ENCODE peak calls at places on chromosomes 16 and 17, in five cellular contexts. One of them, this sample, is unnamed.

GRCh38 chr16:29915590-29916247 is 10.3 kb downstream of the KCTD13 start:
- DNase-seq in lower leg skin: no peak
- DNase-seq in dorsolateral prefrontal cortex: no peak
- DNase-seq in body of pancreas: no peak
- DNase-seq in IMR-90: peak
- DNase-seq in this sample: no peak

GRCh38 chr17:8785547-8786412 is 13.4 kb downstream of the MFSD6L start:
- DNase-seq in lower leg skin: peak
- DNase-seq in dorsolateral prefrontal cortex: peak
- DNase-seq in body of pancreas: peak
- DNase-seq in IMR-90: peak
- DNase-seq in this sample: peak

GRCh38 chr16:19375561-19376158 is 42.0 kb upstream of the TMC5 start:
- DNase-seq in lower leg skin: no peak
- DNase-seq in dorsolateral prefrontal cortex: peak
- DNase-seq in body of pancreas: peak
- DNase-seq in IMR-90: peak
- DNase-seq in this sample: peak

GRCh38 chr16:66847533-66848057 is 3.4 kb downstream of the CA7 start:
- DNase-seq in lower leg skin: peak
- DNase-seq in dorsolateral prefrontal cortex: no peak
- DNase-seq in body of pancreas: no peak
- DNase-seq in IMR-90: no peak
- DNase-seq in this sample: no peak

GRCh38 chr16:11610121-11610505 is 23.4 kb upstream of the LITAF start:
- DNase-seq in lower leg skin: no peak
- DNase-seq in dorsolateral prefrontal cortex: no peak
- DNase-seq in body of pancreas: no peak
- DNase-seq in IMR-90: no peak
- DNase-seq in this sample: no peak

GRCh38 chr16:88659160-88659559 is 3.7 kb downstream of the MVD start:
- DNase-seq in lower leg skin: no peak
- DNase-seq in dorsolateral prefrontal cortex: no peak
- DNase-seq in body of pancreas: no peak
- DNase-seq in IMR-90: no peak
- DNase-seq in this sample: no peak

GRCh38 chr16:80594756-80595155 is 54.0 kb downstream of the DYNLRB2 start:
- DNase-seq in lower leg skin: peak
- DNase-seq in dorsolateral prefrontal cortex: no peak
- DNase-seq in body of pancreas: no peak
- DNase-seq in IMR-90: peak
- DNase-seq in this sample: peak

GRCh38 chr17:81008140-81008539 is 16.5 kb downstream of the CHMP6 start:
- DNase-seq in lower leg skin: no peak
- DNase-seq in dorsolateral prefrontal cortex: no peak
- DNase-seq in body of pancreas: no peak
- DNase-seq in IMR-90: no peak
- DNase-seq in this sample: no peak

GRCh38 chr16:20166531-20167235 is 93.0 kb upstream of the GPR139 start:
- DNase-seq in lower leg skin: no peak
- DNase-seq in dorsolateral prefrontal cortex: no peak
- DNase-seq in body of pancreas: no peak
- DNase-seq in IMR-90: no peak
- DNase-seq in this sample: no peak

GRCh38 chr17:2025220-2025621 is at the start of gene RTN4RL1:
- DNase-seq in lower leg skin: peak
- DNase-seq in dorsolateral prefrontal cortex: peak
- DNase-seq in body of pancreas: peak
- DNase-seq in IMR-90: no peak
- DNase-seq in this sample: peak

GRCh38 chr17:17661834-17662233 is 19.4 kb upstream of the RAI1 start:
- DNase-seq in lower leg skin: no peak
- DNase-seq in dorsolateral prefrontal cortex: no peak
- DNase-seq in body of pancreas: no peak
- DNase-seq in IMR-90: no peak
- DNase-seq in this sample: no peak

GRCh38 chr16:79621027-79621426 is 20.5 kb upstream of the MAF start:
- DNase-seq in lower leg skin: no peak
- DNase-seq in dorsolateral prefrontal cortex: no peak
- DNase-seq in body of pancreas: no peak
- DNase-seq in IMR-90: no peak
- DNase-seq in this sample: no peak

GRCh38 chr16:82044585-82044911 is 9.5 kb downstream of the HSD17B2 start:
- DNase-seq in lower leg skin: no peak
- DNase-seq in dorsolateral prefrontal cortex: no peak
- DNase-seq in body of pancreas: no peak
- DNase-seq in IMR-90: no peak
- DNase-seq in this sample: no peak

GRCh38 chr17:83100853-83101391 is 21.5 kb downstream of the METRNL start:
- DNase-seq in lower leg skin: peak
- DNase-seq in dorsolateral prefrontal cortex: no peak
- DNase-seq in body of pancreas: no peak
- DNase-seq in IMR-90: no peak
- DNase-seq in this sample: no peak

GRCh38 chr16:69482410-69482951 is 58.1 kb downstream of the CYB5B start:
- DNase-seq in lower leg skin: peak
- DNase-seq in dorsolateral prefrontal cortex: peak
- DNase-seq in body of pancreas: peak
- DNase-seq in IMR-90: peak
- DNase-seq in this sample: peak

GRCh38 chr16:72107371-72107770 is 13.7 kb downstream of the DHX38 start:
- DNase-seq in lower leg skin: peak
- DNase-seq in dorsolateral prefrontal cortex: no peak
- DNase-seq in body of pancreas: no peak
- DNase-seq in IMR-90: no peak
- DNase-seq in this sample: no peak

GRCh38 chr16:30395155-30395991 is at the start of gene ZNF48:
- DNase-seq in lower leg skin: peak
- DNase-seq in dorsolateral prefrontal cortex: peak
- DNase-seq in body of pancreas: peak
- DNase-seq in IMR-90: peak
- DNase-seq in this sample: peak

GRCh38 chr17:17228521-17229279 is 8.3 kb downstream of the FLCN start:
- DNase-seq in lower leg skin: no peak
- DNase-seq in dorsolateral prefrontal cortex: no peak
- DNase-seq in body of pancreas: no peak
- DNase-seq in IMR-90: no peak
- DNase-seq in this sample: no peak

GRCh38 chr16:31301708-31302400 is 42.1 kb downstream of the ITGAM start:
- DNase-seq in lower leg skin: no peak
- DNase-seq in dorsolateral prefrontal cortex: no peak
- DNase-seq in body of pancreas: peak
- DNase-seq in IMR-90: no peak
- DNase-seq in this sample: peak

GRCh38 chr16:68770671-68771070 is 33.6 kb downstream of the CDH1 start:
- DNase-seq in lower leg skin: no peak
- DNase-seq in dorsolateral prefrontal cortex: no peak
- DNase-seq in body of pancreas: no peak
- DNase-seq in IMR-90: no peak
- DNase-seq in this sample: no peak

GRCh38 chr17:1720856-1721386 is 3.6 kb upstream of the WDR81 start:
- DNase-seq in lower leg skin: peak
- DNase-seq in dorsolateral prefrontal cortex: peak
- DNase-seq in body of pancreas: peak
- DNase-seq in IMR-90: peak
- DNase-seq in this sample: peak

GRCh38 chr17:356671-357434 is 4.2 kb upstream of the RPH3AL start:
- DNase-seq in lower leg skin: peak
- DNase-seq in dorsolateral prefrontal cortex: no peak
- DNase-seq in body of pancreas: no peak
- DNase-seq in IMR-90: no peak
- DNase-seq in this sample: no peak

GRCh38 chr17:42270175-42270545 is 6.0 kb downstream of the STAT5B start:
- DNase-seq in lower leg skin: no peak
- DNase-seq in dorsolateral prefrontal cortex: no peak
- DNase-seq in body of pancreas: no peak
- DNase-seq in IMR-90: no peak
- DNase-seq in this sample: no peak

GRCh38 chr17:82823004-82823403 is 16.8 kb downstream of the ZNF750 start:
- DNase-seq in lower leg skin: no peak
- DNase-seq in dorsolateral prefrontal cortex: no peak
- DNase-seq in body of pancreas: no peak
- DNase-seq in IMR-90: no peak
- DNase-seq in this sample: no peak

GRCh38 chr17:49775546-49776260 is 11.8 kb upstream of the FAM117A start:
- DNase-seq in lower leg skin: no peak
- DNase-seq in dorsolateral prefrontal cortex: no peak
- DNase-seq in body of pancreas: peak
- DNase-seq in IMR-90: no peak
- DNase-seq in this sample: peak

GRCh38 chr17:64599187-64599676 is 62.9 kb downstream of the SMURF2 start:
- DNase-seq in lower leg skin: no peak
- DNase-seq in dorsolateral prefrontal cortex: no peak
- DNase-seq in body of pancreas: peak
- DNase-seq in IMR-90: no peak
- DNase-seq in this sample: no peak

GRCh38 chr16:2042171-2042570 is 5.5 kb downstream of the NTHL1 start:
- DNase-seq in lower leg skin: no peak
- DNase-seq in dorsolateral prefrontal cortex: no peak
- DNase-seq in body of pancreas: peak
- DNase-seq in IMR-90: no peak
- DNase-seq in this sample: no peak

GRCh38 chr17:27288183-27288582 is 5.7 kb upstream of the WSB1 start:
- DNase-seq in lower leg skin: no peak
- DNase-seq in dorsolateral prefrontal cortex: no peak
- DNase-seq in body of pancreas: no peak
- DNase-seq in IMR-90: no peak
- DNase-seq in this sample: no peak

GRCh38 chr16:1184156-1184868 is 31.4 kb downstream of the CACNA1H start:
- DNase-seq in lower leg skin: no peak
- DNase-seq in dorsolateral prefrontal cortex: no peak
- DNase-seq in body of pancreas: no peak
- DNase-seq in IMR-90: no peak
- DNase-seq in this sample: no peak

GRCh38 chr16:47143677-47144558 is at the start of gene NETO2:
- DNase-seq in lower leg skin: no peak
- DNase-seq in dorsolateral prefrontal cortex: peak
- DNase-seq in body of pancreas: peak
- DNase-seq in IMR-90: peak
- DNase-seq in this sample: peak

GRCh38 chr17:59154335-59154720 is 658 bp downstream of the SKA2 start:
- DNase-seq in lower leg skin: no peak
- DNase-seq in dorsolateral prefrontal cortex: peak
- DNase-seq in body of pancreas: peak
- DNase-seq in IMR-90: peak
- DNase-seq in this sample: no peak

DNA sequence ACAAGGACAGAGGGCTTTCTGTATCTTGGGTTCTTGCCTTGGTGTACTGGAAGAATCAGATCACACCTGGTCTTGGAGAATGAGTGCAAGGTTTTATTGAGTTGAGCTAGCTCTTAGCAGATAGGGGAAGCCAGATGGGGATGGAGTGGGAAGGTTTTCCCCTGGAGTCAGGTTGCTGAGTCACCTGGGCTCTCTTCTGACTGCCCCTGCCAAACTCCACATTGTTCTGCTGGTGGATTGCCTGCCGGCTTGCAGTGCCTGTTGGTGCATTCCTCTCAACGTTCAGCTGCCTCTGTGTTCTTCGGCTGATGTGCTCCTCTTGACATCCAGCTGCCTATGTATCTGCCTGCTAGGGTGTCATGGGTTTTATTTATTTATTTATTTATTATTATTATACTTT is 1431.1 kb downstream of the CDH8 start:
- DNase-seq in lower leg skin: no peak
- DNase-seq in dorsolateral prefrontal cortex: no peak
- DNase-seq in body of pancreas: no peak
- DNase-seq in IMR-90: no peak
- DNase-seq in this sample: no peak
- TF ChIP-seq CTCF in lower leg skin: no peak
- TF ChIP-seq CTCF in dorsolateral prefrontal cortex: no peak
- TF ChIP-seq CTCF in body of pancreas: no peak
- TF ChIP-seq CTCF in IMR-90: no peak
- TF ChIP-seq CTCF in this sample: no peak

DNA sequence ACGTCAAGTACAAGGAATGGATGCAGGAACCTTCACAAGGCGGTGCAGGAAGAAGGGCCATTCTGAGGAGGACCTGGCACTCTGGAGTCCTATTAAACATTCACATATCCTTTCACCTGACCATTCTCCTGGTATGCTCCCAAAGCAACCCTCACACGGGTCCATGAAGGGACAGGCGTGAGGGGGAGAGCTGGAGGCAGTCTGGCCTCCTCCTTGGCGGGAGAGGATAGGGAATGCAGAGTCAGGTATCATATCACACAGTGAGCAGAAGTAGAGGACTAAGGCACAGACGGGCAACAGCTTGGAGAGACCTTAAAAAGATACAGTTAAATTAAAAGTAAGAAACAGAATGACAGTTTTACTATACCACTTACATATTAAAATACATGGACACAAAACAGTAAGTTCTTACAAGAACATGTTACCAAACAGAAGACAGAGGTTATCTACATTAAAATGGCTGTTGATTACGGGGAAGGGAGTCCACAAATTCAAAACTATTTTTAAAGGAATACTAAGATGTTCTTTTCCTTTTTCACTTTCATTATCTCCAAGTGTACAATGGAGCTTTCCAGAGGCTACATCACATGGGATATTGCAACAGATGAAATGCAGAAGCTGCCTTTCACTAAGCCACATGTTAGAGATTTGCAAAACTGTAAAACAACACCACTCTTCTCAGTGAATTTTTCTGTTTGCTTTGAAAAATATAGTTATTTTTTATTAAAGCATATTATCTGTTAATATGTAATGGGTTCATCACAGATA is 53.8 kb downstream of the XPO6 start:
- DNase-seq in lower leg skin: no peak
- DNase-seq in dorsolateral prefrontal cortex: no peak
- DNase-seq in body of pancreas: peak
- DNase-seq in IMR-90: peak
- DNase-seq in this sample: peak
- H3K4me3 ChIP-seq in lower leg skin: no peak
- H3K4me3 ChIP-seq in dorsolateral prefrontal cortex: no peak
- H3K4me3 ChIP-seq in body of pancreas: no peak
- H3K4me3 ChIP-seq in IMR-90: no peak
- H3K4me3 ChIP-seq in this sample: peak

GRCh38 chr17:69505740-69506139 is 91.2 kb downstream of the MAP2K6 start:
- DNase-seq in lower leg skin: no peak
- DNase-seq in dorsolateral prefrontal cortex: no peak
- DNase-seq in body of pancreas: no peak
- DNase-seq in IMR-90: no peak
- DNase-seq in this sample: no peak

GRCh38 chr17:69503711-69504110 is 89.2 kb downstream of the MAP2K6 start:
- DNase-seq in lower leg skin: no peak
- DNase-seq in dorsolateral prefrontal cortex: no peak
- DNase-seq in body of pancreas: no peak
- DNase-seq in IMR-90: no peak
- DNase-seq in this sample: no peak

GRCh38 chr17:69508814-69509213 is 94.3 kb downstream of the MAP2K6 start:
- DNase-seq in lower leg skin: no peak
- DNase-seq in dorsolateral prefrontal cortex: no peak
- DNase-seq in body of pancreas: no peak
- DNase-seq in IMR-90: no peak
- DNase-seq in this sample: no peak

GRCh38 chr17:69502488-69502887 is 88.0 kb downstream of the MAP2K6 start:
- DNase-seq in lower leg skin: no peak
- DNase-seq in dorsolateral prefrontal cortex: no peak
- DNase-seq in body of pancreas: no peak
- DNase-seq in IMR-90: no peak
- DNase-seq in this sample: no peak

GRCh38 chr17:69506489-69506888 is 92.0 kb downstream of the MAP2K6 start:
- DNase-seq in lower leg skin: no peak
- DNase-seq in dorsolateral prefrontal cortex: no peak
- DNase-seq in body of pancreas: no peak
- DNase-seq in IMR-90: no peak
- DNase-seq in this sample: no peak
- TF ChIP-seq CTCF in lower leg skin: no peak
- TF ChIP-seq CTCF in dorsolateral prefrontal cortex: peak
- TF ChIP-seq CTCF in body of pancreas: no peak
- TF ChIP-seq CTCF in IMR-90: peak
- TF ChIP-seq CTCF in this sample: peak

GRCh38 chr17:77145635-77146632 is 5.2 kb downstream of the SEC14L1 start:
- DNase-seq in lower leg skin: peak
- DNase-seq in dorsolateral prefrontal cortex: peak
- DNase-seq in body of pancreas: peak
- DNase-seq in IMR-90: peak
- DNase-seq in this sample: peak
- H3K4me3 ChIP-seq in lower leg skin: no peak
- H3K4me3 ChIP-seq in dorsolateral prefrontal cortex: peak
- H3K4me3 ChIP-seq in body of pancreas: no peak
- H3K4me3 ChIP-seq in IMR-90: no peak
- H3K4me3 ChIP-seq in this sample: peak